ENCODE peak calls at places on chromosome 16, in seven cellular contexts. J is H1, C is IMR-90, F is K562, D is WTC11, S is A549, W is SK-N-SH. N is an unnamed sample.

GRCh38 chr16:66612422-66612821 is 7.9 kb downstream of the CMTM3 start:
- DNase-seq in J (no peak), C (no peak), F (no peak), D (no peak), S (no peak), W (no peak), N (no peak)

GRCh38 chr16:66740533-66740932 is 10.9 kb downstream of the DYNC1LI2 start:
- DNase-seq in J (no peak), C (no peak), F (peak), D (no peak), S (no peak), W (no peak), N (no peak)

GRCh38 chr16:48340054-48340453 is 45.2 kb downstream of the SIAH1 start:
- DNase-seq in J (no peak), C (no peak), F (no peak), D (no peak), S (no peak), W (no peak), N (no peak)

GRCh38 chr16:73846292-73846849 is 450.2 kb upstream of the PSMD7 start:
- DNase-seq in J (no peak), C (no peak), F (no peak), D (peak), S (no peak), W (peak), N (no peak)

GRCh38 chr16:68403704-68404103 is 44.6 kb downstream of the SMPD3 start:
- DNase-seq in J (no peak), C (no peak), F (no peak), D (no peak), S (no peak), W (no peak), N (no peak)

GRCh38 chr16:73154063-73154870 is 106.3 kb upstream of the ZFHX3 start:
- DNase-seq in J (no peak), C (no peak), F (no peak), D (no peak), S (no peak), W (no peak), N (no peak)

GRCh38 chr16:11254913-11255736 is 879 bp downstream of the SOCS1 start:
- DNase-seq in J (no peak), C (peak), F (peak), D (no peak), S (peak), W (peak), N (no peak)

GRCh38 chr16:84390131-84390785 is 21.9 kb downstream of the ATP2C2 start:
- DNase-seq in J (no peak), C (no peak), F (no peak), D (no peak), S (no peak), W (no peak), N (no peak)

GRCh38 chr16:84841787-84842300 is 22.1 kb downstream of the CRISPLD2 start:
- DNase-seq in J (peak), C (no peak), F (no peak), D (peak), S (no peak), W (peak), N (no peak)

GRCh38 chr16:67101683-67102082 is 8.1 kb upstream of the PHAF1 start:
- DNase-seq in J (no peak), C (peak), F (no peak), D (no peak), S (no peak), W (no peak), N (no peak)

GRCh38 chr16:54289242-54290051 is 2.9 kb upstream of the IRX3 start:
- DNase-seq in J (no peak), C (no peak), F (no peak), D (peak), S (no peak), W (no peak), N (no peak)

GRCh38 chr16:228151-228855 is 946 bp downstream of the LUC7L start:
- DNase-seq in J (no peak), C (peak), F (no peak), D (no peak), S (peak), W (no peak), N (peak)

GRCh38 chr16:28131743-28132393 is 68.4 kb upstream of the GSG1L start:
- DNase-seq in J (no peak), C (no peak), F (no peak), D (no peak), S (no peak), W (no peak), N (no peak)

GRCh38 chr16:28126684-28127620 is 63.4 kb upstream of the GSG1L start:
- DNase-seq in J (no peak), C (no peak), F (no peak), D (no peak), S (no peak), W (no peak), N (no peak)

GRCh38 chr16:28133666-28134065 is 70.2 kb upstream of the GSG1L start:
- DNase-seq in J (no peak), C (no peak), F (no peak), D (no peak), S (no peak), W (no peak), N (no peak)

GRCh38 chr16:28130099-28131088 is 66.9 kb upstream of the GSG1L start:
- DNase-seq in J (no peak), C (no peak), F (no peak), D (no peak), S (no peak), W (no peak), N (no peak)

DNA sequence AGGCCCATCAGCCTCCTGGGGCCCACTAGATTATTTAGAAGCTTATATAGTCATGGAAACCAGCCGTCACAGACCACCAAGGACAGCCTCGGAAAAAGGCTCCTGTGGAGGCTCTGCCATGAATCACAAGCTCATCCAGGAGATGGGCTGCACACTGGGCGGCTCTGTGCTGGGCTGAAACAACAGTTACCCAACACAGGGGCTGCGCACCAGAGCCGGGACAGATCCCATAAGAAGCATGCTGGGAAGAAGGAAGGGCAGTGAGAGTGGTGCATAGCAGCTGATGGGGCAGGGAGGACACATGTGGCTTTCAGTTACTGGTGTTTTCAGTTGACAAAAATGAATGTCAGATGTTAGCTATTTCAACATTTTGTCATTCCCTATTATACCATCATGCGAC is 67.7 kb upstream of the GSG1L start:
- DNase-seq in J (no peak), C (no peak), F (no peak), D (no peak), S (no peak), W (no peak), N (no peak)
- TF ChIP-seq USF2 in J (no peak), C (no peak), F (no peak), D (no peak), S (no peak), W (no peak), N (no peak)

GRCh38 chr16:50247123-50247905 is 19.0 kb upstream of the ADCY7 start:
- DNase-seq in J (no peak), C (no peak), F (no peak), D (no peak), S (no peak), W (no peak), N (no peak)

GRCh38 chr16:50247906-50248608 is 18.3 kb upstream of the ADCY7 start:
- DNase-seq in J (no peak), C (no peak), F (no peak), D (no peak), S (no peak), W (no peak), N (no peak)

GRCh38 chr16:50251375-50252081 is 14.8 kb upstream of the ADCY7 start:
- DNase-seq in J (no peak), C (peak), F (no peak), D (no peak), S (no peak), W (no peak), N (no peak)

GRCh38 chr16:50246299-50247122 is 19.8 kb upstream of the ADCY7 start:
- DNase-seq in J (no peak), C (no peak), F (no peak), D (peak), S (no peak), W (peak), N (no peak)

DNA sequence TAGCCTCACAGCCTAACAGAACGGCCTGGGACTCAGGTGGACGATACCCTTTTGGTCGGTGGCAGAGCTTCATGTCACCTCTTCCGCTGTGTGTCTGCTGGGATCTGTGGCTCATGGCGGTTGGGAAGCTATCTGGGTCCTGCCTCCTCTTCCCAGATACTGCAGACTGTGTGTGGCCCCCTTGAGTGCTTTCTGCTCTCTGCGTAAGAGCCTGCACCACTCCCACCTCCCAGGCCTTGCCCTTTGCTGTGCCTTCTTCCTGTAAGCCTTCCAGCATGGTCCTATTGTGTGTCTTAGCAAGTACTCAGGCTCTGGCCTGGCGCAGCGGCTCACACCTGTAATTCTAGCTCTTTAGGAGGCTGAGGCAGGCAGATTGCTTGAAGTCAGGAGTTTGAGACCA is 17.5 kb upstream of the ADCY7 start:
- DNase-seq in J (no peak), C (no peak), F (no peak), D (no peak), S (no peak), W (no peak), N (no peak)
- TF ChIP-seq USF2 in J (no peak), C (no peak), F (no peak), D (no peak), S (no peak), W (no peak), N (no peak)

GRCh38 chr16:80265624-80266306 is 275.0 kb upstream of the DYNLRB2 start:
- DNase-seq in J (no peak), C (peak), F (no peak), D (no peak), S (no peak), W (no peak), N (peak)
- TF ChIP-seq USF2 in J (no peak), C (no peak), F (no peak), D (no peak), S (no peak), W (no peak), N (no peak)

DNA sequence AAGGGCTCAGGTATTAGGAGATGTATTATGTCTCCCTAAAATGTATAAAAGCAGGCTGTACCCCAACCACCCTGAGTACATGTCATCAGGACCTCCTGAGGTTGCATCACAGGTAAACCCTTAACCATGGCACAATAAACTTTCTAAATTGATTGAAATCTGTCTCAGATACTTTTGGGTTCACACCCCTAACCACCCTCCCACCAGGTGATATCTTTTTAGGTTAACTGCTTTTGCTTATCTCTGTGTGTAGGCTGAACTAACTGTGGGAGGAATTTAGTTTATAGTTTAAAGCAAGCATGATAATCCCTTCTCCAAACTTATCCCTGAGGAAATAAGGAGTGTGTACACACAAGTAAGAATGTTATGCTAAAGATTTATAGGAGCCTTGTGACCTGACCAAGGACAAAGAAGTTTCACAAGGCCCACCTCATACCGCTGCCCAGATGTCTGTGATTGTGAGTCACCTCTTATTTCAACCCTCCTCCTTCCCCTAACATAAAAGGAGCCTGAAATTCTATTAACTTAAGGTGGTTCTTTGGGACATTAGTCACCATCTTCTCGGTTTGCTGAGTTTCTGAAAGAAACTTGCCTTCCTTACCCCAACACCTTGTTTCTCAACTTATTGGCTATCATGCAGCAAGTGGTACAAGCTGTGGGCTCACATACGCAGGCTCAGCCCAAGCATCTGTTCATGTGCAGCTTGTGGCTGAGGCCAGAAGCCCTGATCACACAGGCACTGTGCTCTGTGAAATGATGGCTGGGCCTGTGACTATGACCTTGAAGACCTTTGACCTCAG is 11.3 kb downstream of the PRSS22 start:
- DNase-seq in J (no peak), C (peak), F (no peak), D (no peak), S (peak), W (no peak), N (no peak)
- TF ChIP-seq USF2 in J (no peak), C (no peak), F (no peak), D (no peak), S (no peak), W (no peak), N (no peak)

GRCh38 chr16:23597003-23597756 is 1.1 kb upstream of the NDUFAB1 start:
- DNase-seq in J (peak), C (no peak), F (peak), D (peak), S (peak), W (peak), N (peak)
- TF ChIP-seq USF2 in J (no peak), C (no peak), F (no peak), D (no peak), S (no peak), W (no peak), N (no peak)

GRCh38 chr16:65195998-65196397 is 74.1 kb upstream of the CDH11 start:
- DNase-seq in J (no peak), C (peak), F (no peak), D (no peak), S (no peak), W (peak), N (no peak)
- TF ChIP-seq USF2 in J (no peak), C (no peak), F (no peak), D (no peak), S (no peak), W (no peak), N (no peak)

GRCh38 chr16:75301804-75302203 is 50.4 kb upstream of the BCAR1 start:
- DNase-seq in J (no peak), C (peak), F (no peak), D (no peak), S (no peak), W (no peak), N (no peak)
- TF ChIP-seq USF2 in J (no peak), C (no peak), F (no peak), D (no peak), S (no peak), W (no peak), N (no peak)

DNA sequence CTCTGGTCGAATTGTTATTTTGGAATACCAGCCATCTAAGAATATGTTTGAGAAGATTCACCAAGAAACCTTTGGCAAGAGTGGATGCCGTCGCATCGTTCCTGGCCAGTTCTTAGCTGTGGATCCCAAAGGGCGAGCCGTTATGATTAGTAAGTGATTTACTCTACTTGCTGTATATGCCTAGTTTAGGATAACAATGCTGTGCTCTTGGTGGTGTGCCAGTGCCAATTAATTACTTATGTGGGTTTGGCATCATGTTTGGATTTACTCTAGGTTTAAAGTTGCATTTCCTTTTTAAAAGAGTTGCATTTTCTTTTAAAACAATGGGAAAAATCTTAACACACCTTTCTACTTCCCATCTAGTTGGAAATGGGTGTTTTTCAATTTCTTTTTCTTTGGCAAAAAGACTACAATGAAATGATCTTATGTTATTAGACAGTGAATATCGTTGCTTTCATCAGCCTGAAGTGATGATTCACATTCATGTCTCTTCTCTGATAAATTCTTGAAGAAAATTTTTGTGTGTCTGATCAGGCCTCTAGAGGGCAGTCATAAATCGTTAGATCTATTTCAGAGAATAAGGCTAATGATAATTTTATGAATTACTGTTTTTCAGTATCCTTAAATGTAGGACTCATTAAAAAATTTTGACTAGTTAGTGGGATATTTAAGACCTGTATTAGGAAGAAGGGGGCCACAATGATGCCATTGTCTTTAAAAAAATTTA is 5.6 kb downstream of the SF3B3 start:
- DNase-seq in J (no peak), C (peak), F (peak), D (no peak), S (peak), W (peak), N (peak)
- TF ChIP-seq USF2 in J (no peak), C (no peak), F (no peak), D (no peak), S (no peak), W (no peak), N (no peak)

GRCh38 chr16:4663756-4664465 is 29.5 kb upstream of the NUDT16L1 start:
- DNase-seq in J (no peak), C (no peak), F (no peak), D (no peak), S (no peak), W (no peak), N (peak)
- TF ChIP-seq USF2 in J (no peak), C (no peak), F (no peak), D (no peak), S (no peak), W (no peak), N (peak)

GRCh38 chr16:88749358-88749757 is 35.7 kb downstream of the PIEZO1 start:
- DNase-seq in J (no peak), C (no peak), F (no peak), D (no peak), S (no peak), W (no peak), N (no peak)

GRCh38 chr16:88748364-88748763 is 36.7 kb downstream of the PIEZO1 start:
- DNase-seq in J (no peak), C (no peak), F (no peak), D (no peak), S (no peak), W (no peak), N (no peak)

GRCh38 chr16:88744839-88745521 is 38.7 kb downstream of the CTU2 start:
- DNase-seq in J (no peak), C (no peak), F (no peak), D (no peak), S (no peak), W (no peak), N (no peak)

GRCh38 chr16:88746511-88746910 is 38.5 kb downstream of the PIEZO1 start:
- DNase-seq in J (no peak), C (no peak), F (no peak), D (no peak), S (no peak), W (no peak), N (no peak)

GRCh38 chr16:88747588-88748301 is 37.3 kb downstream of the PIEZO1 start:
- DNase-seq in J (peak), C (no peak), F (peak), D (peak), S (peak), W (no peak), N (peak)
- TF ChIP-seq USF2 in J (no peak), C (no peak), F (no peak), D (no peak), S (no peak), W (no peak), N (no peak)

N was measured in HepG2.